ENCODE peak calls at places on chromosomes 4 and X, in ten cellular contexts. L is brain microvascular endothelial cell, J is HFF-Myc, M is upper lobe of right lung, B is GM12865, Q is kidney epithelial cell, Z is A673, O is stomach, E is epithelial cell of esophagus, N is right lobe of liver. V is an unnamed sample.

GRCh38 chr4:88158360-88159136 is at the start of gene ABCG2:
- DNase-seq in L (peak; percentile 18), J (peak; percentile 67), M (peak; percentile 84), B (peak; percentile 26), Q (no peak), Z (peak; percentile 37), O (no peak), E (peak; percentile 68), N (peak; percentile 84), V (peak; percentile 24)

GRCh38 chr4:42588909-42589308 is 68.0 kb downstream of the ATP8A1 start:
- DNase-seq in L (no peak), J (no peak), M (no peak), B (no peak), Q (no peak), Z (no peak), O (no peak), E (no peak), N (no peak), V (no peak)

GRCh38 chrX:116317409-116317808 is 119.0 kb upstream of the SLC6A14 start:
- DNase-seq in L (peak; percentile 27), J (peak; percentile 0), M (peak; percentile 63), B (no peak), Q (no peak), Z (peak; percentile 73), O (peak; percentile 28), E (peak; percentile 28), N (no peak), V (peak; percentile 0)

GRCh38 chr4:126097155-126097554 is 782.4 kb downstream of the FAT4 start:
- DNase-seq in L (no peak), J (no peak), M (no peak), B (no peak), Q (no peak), Z (no peak), O (no peak), E (no peak), N (no peak), V (no peak)

GRCh38 chr4:133801858-133802257 is 399.7 kb downstream of the PABPC4L start:
- DNase-seq in L (no peak), J (no peak), M (no peak), B (no peak), Q (no peak), Z (no peak), O (no peak), E (no peak), N (no peak), V (no peak)

GRCh38 chrX:106404512-106404911 is 207.3 kb upstream of the RADX start:
- DNase-seq in L (peak; percentile 15), J (no peak), M (no peak), B (no peak), Q (no peak), Z (no peak), O (no peak), E (peak; percentile 55), N (no peak), V (no peak)

GRCh38 chrX:130299279-130300009 is 30.7 kb upstream of the ZNF280C start:
- DNase-seq in L (no peak), J (no peak), M (no peak), B (no peak), Q (no peak), Z (no peak), O (peak; percentile 44), E (no peak), N (no peak), V (no peak)

GRCh38 chrX:50180073-50180940 is 20.5 kb downstream of the AKAP4 start:
- DNase-seq in L (no peak), J (no peak), M (no peak), B (no peak), Q (no peak), Z (peak; percentile 9), O (no peak), E (no peak), N (no peak), V (no peak)

GRCh38 chr4:85774000-85774399 is 299.1 kb downstream of the ARHGAP24 start:
- DNase-seq in L (no peak), J (no peak), M (no peak), B (no peak), Q (no peak), Z (no peak), O (no peak), E (peak; percentile 49), N (no peak), V (no peak)

GRCh38 chr4:183738961-183739360 is 79.9 kb downstream of the TRAPPC11 start:
- DNase-seq in L (no peak), J (no peak), M (no peak), B (no peak), Q (no peak), Z (no peak), O (no peak), E (no peak), N (no peak), V (no peak)

GRCh38 chr4:52577285-52577968 is 81.7 kb downstream of the USP46 start:
- DNase-seq in L (peak; percentile 53), J (no peak), M (no peak), B (no peak), Q (no peak), Z (peak; percentile 11), O (no peak), E (peak; percentile 80), N (no peak), V (no peak)

GRCh38 chr4:63302078-63302477 is 1107.2 kb downstream of the TECRL start:
- DNase-seq in L (no peak), J (no peak), M (no peak), B (no peak), Q (no peak), Z (no peak), O (no peak), E (no peak), N (no peak), V (no peak)

DNA sequence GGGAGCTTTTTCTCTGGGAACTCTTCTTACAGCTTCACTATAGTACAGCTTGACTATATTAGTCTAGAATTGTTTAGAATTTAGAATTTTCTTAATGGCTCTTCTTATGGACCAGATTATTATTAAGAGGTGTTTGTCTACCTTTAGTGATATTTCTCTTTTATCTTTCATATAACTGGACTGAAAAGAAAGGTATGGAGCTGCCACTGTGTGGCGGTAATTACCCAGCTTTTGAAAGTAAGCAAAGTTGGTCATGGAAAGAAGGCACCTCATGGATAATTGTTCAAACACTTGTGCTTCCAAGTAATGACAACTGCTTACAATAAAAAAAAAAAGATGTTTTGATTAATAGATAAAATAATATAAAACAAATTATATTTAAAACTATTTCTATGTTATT is 1112.5 kb downstream of the TECRL start:
- DNase-seq in L (no peak), J (no peak), M (no peak), B (no peak), Q (no peak), Z (no peak), O (no peak), E (peak; percentile 51), N (no peak), V (no peak)
- TF ChIP-seq CTCF in L (no peak), J (no peak), M (peak; percentile 18), B (no peak), Q (no peak), Z (no peak), O (no peak), E (peak; percentile 52), N (peak; percentile 12), V (no peak)

GRCh38 chr4:60201052-60201673 is 999.0 kb upstream of the ADGRL3 start:
- DNase-seq in L (peak; percentile 42), J (peak; percentile 35), M (no peak), B (peak; percentile 62), Q (peak; percentile 7), Z (peak; percentile 29), O (peak; percentile 52), E (peak; percentile 64), N (no peak), V (peak; percentile 55)
- H3K4me3 ChIP-seq in L (no peak overlapping the region), J (no peak overlapping the region), M (no peak overlapping the region), B (no peak overlapping the region), Q (no peak overlapping the region), Z (no peak overlapping the region), O (no peak overlapping the region), E (no peak overlapping the region), N (no peak overlapping the region), V (no peak overlapping the region)

GRCh38 chrX:76555816-76556215 is 128.3 kb downstream of the MAGEE1 start:
- DNase-seq in L (peak; percentile 36), J (no peak), M (no peak), B (peak; percentile 58), Q (no peak), Z (peak; percentile 58), O (no peak), E (peak; percentile 44), N (no peak), V (no peak)
- TF ChIP-seq CTCF in L (peak; percentile 28), J (no peak), M (no peak), B (no peak), Q (no peak), Z (peak; percentile 45), O (no peak), E (peak; percentile 12), N (no peak), V (peak; percentile 5)

GRCh38 chr4:986428-986948 is 356 bp upstream of the IDUA start:
- DNase-seq in L (no peak), J (no peak), M (no peak), B (no peak), Q (no peak), Z (no peak), O (no peak), E (no peak), N (no peak), V (no peak)

GRCh38 chr4:988726-989721 is 2.2 kb downstream of the IDUA start:
- DNase-seq in L (no peak), J (no peak), M (no peak), B (no peak), Q (no peak), Z (no peak), O (no peak), E (no peak), N (no peak), V (no peak)

GRCh38 chr4:989722-990471 is 3.1 kb downstream of the IDUA start:
- DNase-seq in L (no peak), J (no peak), M (no peak), B (no peak), Q (no peak), Z (no peak), O (no peak), E (no peak), N (no peak), V (no peak)

GRCh38 chr4:986949-987688 is at the start of gene IDUA:
- DNase-seq in L (peak; percentile 31), J (no peak), M (peak; percentile 95), B (peak; percentile 84), Q (no peak), Z (peak; percentile 79), O (peak; percentile 83), E (peak; percentile 89), N (peak; percentile 93), V (no peak)

DNA sequence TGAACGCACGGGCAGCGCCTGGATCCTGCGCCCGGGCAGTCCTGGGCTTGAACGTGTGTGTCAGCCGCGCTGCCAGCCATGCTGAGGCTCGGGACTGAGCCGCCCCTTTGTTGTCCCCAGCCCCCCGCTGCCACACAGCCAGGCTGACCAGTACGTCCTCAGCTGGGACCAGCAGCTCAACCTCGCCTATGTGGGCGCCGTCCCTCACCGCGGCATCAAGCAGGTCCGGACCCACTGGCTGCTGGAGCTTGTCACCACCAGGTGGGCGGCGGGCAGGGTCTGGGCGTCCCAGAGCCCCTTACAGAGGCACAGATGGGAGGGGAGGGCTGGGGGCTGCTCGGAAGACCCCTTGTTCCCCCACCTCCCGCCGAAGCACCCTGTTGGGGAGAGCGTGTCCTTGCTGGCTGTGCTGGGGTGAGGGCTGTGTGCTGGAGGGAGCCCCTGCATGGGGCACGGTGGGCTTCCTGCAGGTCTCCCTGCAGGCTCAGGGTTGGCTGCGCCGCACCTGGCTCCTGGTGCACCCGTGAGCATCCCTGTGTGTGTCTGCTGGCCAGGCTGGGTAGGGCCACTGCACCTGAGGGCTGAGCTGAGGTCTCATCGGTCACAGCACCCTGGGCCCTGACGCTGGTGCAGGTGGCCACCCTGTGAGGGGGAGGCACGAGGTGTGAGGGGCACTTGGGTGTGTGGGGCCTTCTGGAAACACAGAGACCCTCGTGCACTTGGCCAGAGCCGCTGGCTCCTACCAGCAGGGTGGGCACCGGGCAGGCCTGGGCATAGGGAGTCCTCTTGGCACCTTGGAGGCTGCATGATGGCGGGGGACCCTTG is 1.1 kb downstream of the IDUA start:
- DNase-seq in L (no peak), J (no peak), M (no peak), B (no peak), Q (no peak), Z (no peak), O (no peak), E (no peak), N (no peak), V (no peak)
- H3K4me3 ChIP-seq in L (peak overlapping the region; percentile 67), J (peak overlapping the region; percentile 53), M (peak overlapping the region; percentile 69), B (peak overlapping the region; percentile 68), Q (peak overlapping the region; percentile 45), Z (peak overlapping the region; percentile 60), O (peak overlapping the region; percentile 84), E (peak overlapping the region; percentile 53), N (peak overlapping the region; percentile 80), V (peak overlapping the region; percentile 53)